ENCODE peak calls at places on chromosomes 6 and 20, in nine cellular contexts. J, F, L, B, M, E, R, Q and X are unnamed samples.

GRCh38 chr6:62150048-62150663 is 135.9 kb downstream of the KHDRBS2 start:
- DNase-seq in J (peak), F (no peak), L (no peak), B (no peak), M (no peak), E (no peak), R (no peak), Q (no peak), X (no peak)

GRCh38 chr6:105746539-105746938 is 339.6 kb upstream of the PRDM1 start:
- DNase-seq in J (peak), F (no peak), L (no peak), B (no peak), M (no peak), E (no peak), R (no peak), Q (no peak), X (no peak)

GRCh38 chr6:3294921-3295871 is 36.4 kb downstream of the PSMG4 start:
- DNase-seq in J (no peak), F (peak), L (peak), B (no peak), M (no peak), E (peak), R (peak), Q (no peak), X (no peak)

GRCh38 chr20:56245761-56246160 is 2.8 kb upstream of the MC3R start:
- DNase-seq in J (no peak), F (no peak), L (no peak), B (no peak), M (no peak), E (no peak), R (no peak), Q (no peak), X (no peak)

GRCh38 chr6:15023448-15023847 is 222.4 kb upstream of the JARID2 start:
- DNase-seq in J (no peak), F (no peak), L (no peak), B (no peak), M (no peak), E (no peak), R (no peak), Q (no peak), X (no peak)

GRCh38 chr20:58109126-58109880 is 119.2 kb downstream of the ANKRD60 start:
- DNase-seq in J (no peak), F (no peak), L (no peak), B (no peak), M (no peak), E (no peak), R (no peak), Q (no peak), X (peak)

GRCh38 chr20:5642155-5642981 is 107.8 kb upstream of the SHLD1 start:
- DNase-seq in J (no peak), F (peak), L (no peak), B (no peak), M (no peak), E (no peak), R (no peak), Q (peak), X (no peak)

GRCh38 chr20:34037121-34037520 is 43.4 kb downstream of the RALY start:
- DNase-seq in J (no peak), F (no peak), L (no peak), B (peak), M (no peak), E (no peak), R (peak), Q (no peak), X (no peak)

GRCh38 chr6:101666256-101666655 is 272.7 kb downstream of the GRIK2 start:
- DNase-seq in J (no peak), F (peak), L (no peak), B (no peak), M (no peak), E (no peak), R (no peak), Q (no peak), X (peak)

GRCh38 chr6:139970591-139970991 is 596.1 kb upstream of the CITED2 start:
- DNase-seq in J (no peak), F (no peak), L (no peak), B (no peak), M (no peak), E (no peak), R (no peak), Q (no peak), X (no peak)

GRCh38 chr6:26394289-26394688 is 7.8 kb upstream of the BTN3A1 start:
- DNase-seq in J (no peak), F (peak), L (no peak), B (no peak), M (no peak), E (no peak), R (no peak), Q (no peak), X (no peak)

GRCh38 chr6:131101911-131102680 is 33.2 kb upstream of the AKAP7 start:
- DNase-seq in J (no peak), F (no peak), L (no peak), B (no peak), M (no peak), E (no peak), R (no peak), Q (no peak), X (no peak)

GRCh38 chr20:11703119-11703518 is 214.6 kb upstream of the BTBD3 start:
- DNase-seq in J (no peak), F (no peak), L (no peak), B (no peak), M (no peak), E (no peak), R (no peak), Q (no peak), X (no peak)

GRCh38 chr6:110664933-110665332 is 150.3 kb downstream of the CDK19 start:
- DNase-seq in J (no peak), F (no peak), L (no peak), B (no peak), M (no peak), E (no peak), R (no peak), Q (no peak), X (no peak)

GRCh38 chr20:38200646-38201045 is 35.6 kb upstream of the TGM2 start:
- DNase-seq in J (no peak), F (no peak), L (no peak), B (no peak), M (no peak), E (no peak), R (no peak), Q (no peak), X (no peak)

GRCh38 chr20:38113401-38114325 is 51.4 kb downstream of the TGM2 start:
- DNase-seq in J (peak), F (no peak), L (no peak), B (no peak), M (peak), E (no peak), R (no peak), Q (no peak), X (no peak)

GRCh38 chr6:29051680-29052079 is 6.7 kb upstream of the OR2W1 start:
- DNase-seq in J (no peak), F (no peak), L (no peak), B (no peak), M (no peak), E (no peak), R (no peak), Q (no peak), X (no peak)

GRCh38 chr6:41813469-41813868 is 26.0 kb downstream of the TOMM6 start:
- DNase-seq in J (no peak), F (no peak), L (no peak), B (no peak), M (no peak), E (no peak), R (no peak), Q (no peak), X (no peak)

GRCh38 chr20:32301719-32302506 is 24.5 kb downstream of the KIF3B start:
- DNase-seq in J (no peak), F (no peak), L (no peak), B (no peak), M (no peak), E (no peak), R (no peak), Q (no peak), X (no peak)

GRCh38 chr6:1551236-1551635 is 58.5 kb upstream of the FOXC1 start:
- DNase-seq in J (no peak), F (no peak), L (no peak), B (no peak), M (no peak), E (no peak), R (no peak), Q (no peak), X (no peak)

GRCh38 chr20:53321596-53321995 is 272.0 kb downstream of the ZNF217 start:
- DNase-seq in J (no peak), F (no peak), L (no peak), B (no peak), M (no peak), E (no peak), R (no peak), Q (no peak), X (no peak)

GRCh38 chr6:707576-708236 is 14.8 kb upstream of the EXOC2 start:
- DNase-seq in J (no peak), F (no peak), L (no peak), B (no peak), M (no peak), E (no peak), R (no peak), Q (no peak), X (no peak)

GRCh38 chr6:40743226-40743625 is 156.1 kb upstream of the LRFN2 start:
- DNase-seq in J (peak), F (no peak), L (no peak), B (no peak), M (no peak), E (no peak), R (no peak), Q (no peak), X (no peak)

GRCh38 chr6:96923871-96924493 is 546 bp upstream of the KLHL32 start:
- DNase-seq in J (no peak), F (no peak), L (no peak), B (no peak), M (peak), E (no peak), R (no peak), Q (no peak), X (no peak)

GRCh38 chr6:26199057-26199772 is 112.0 kb downstream of the HFE start:
- DNase-seq in J (peak), F (peak), L (no peak), B (peak), M (no peak), E (peak), R (peak), Q (peak), X (no peak)

GRCh38 chr6:42710316-42710715 is 12.1 kb downstream of the PRPH2 start:
- DNase-seq in J (no peak), F (no peak), L (no peak), B (no peak), M (no peak), E (no peak), R (no peak), Q (no peak), X (no peak)

GRCh38 chr20:50447817-50448216 is 62.4 kb upstream of the PTPN1 start:
- DNase-seq in J (no peak), F (no peak), L (no peak), B (no peak), M (no peak), E (no peak), R (no peak), Q (no peak), X (no peak)

GRCh38 chr6:3734023-3734422 is 17.5 kb downstream of the PXDC1 start:
- DNase-seq in J (no peak), F (no peak), L (no peak), B (no peak), M (no peak), E (no peak), R (no peak), Q (no peak), X (no peak)

GRCh38 chr20:44695295-44696230 is 19.6 kb upstream of the CCN5 start:
- DNase-seq in J (no peak), F (no peak), L (no peak), B (no peak), M (no peak), E (no peak), R (no peak), Q (no peak), X (no peak)

GRCh38 chr20:44075191-44075949 is 111.6 kb downstream of the JPH2 start:
- DNase-seq in J (no peak), F (no peak), L (peak), B (no peak), M (no peak), E (no peak), R (no peak), Q (no peak), X (no peak)

GRCh38 chr6:136158398-136158797 is 91.7 kb downstream of the MTFR2 start:
- DNase-seq in J (no peak), F (peak), L (no peak), B (peak), M (no peak), E (no peak), R (peak), Q (no peak), X (no peak)

GRCh38 chr6:162538643-162539064 is 188.9 kb downstream of the PRKN start:
- DNase-seq in J (no peak), F (no peak), L (no peak), B (peak), M (no peak), E (no peak), R (no peak), Q (no peak), X (no peak)

GRCh38 chr6:29976588-29977424 is 34.5 kb downstream of the HLA-A start:
- DNase-seq in J (peak), F (peak), L (peak), B (peak), M (no peak), E (peak), R (peak), Q (peak), X (peak)

DNA sequence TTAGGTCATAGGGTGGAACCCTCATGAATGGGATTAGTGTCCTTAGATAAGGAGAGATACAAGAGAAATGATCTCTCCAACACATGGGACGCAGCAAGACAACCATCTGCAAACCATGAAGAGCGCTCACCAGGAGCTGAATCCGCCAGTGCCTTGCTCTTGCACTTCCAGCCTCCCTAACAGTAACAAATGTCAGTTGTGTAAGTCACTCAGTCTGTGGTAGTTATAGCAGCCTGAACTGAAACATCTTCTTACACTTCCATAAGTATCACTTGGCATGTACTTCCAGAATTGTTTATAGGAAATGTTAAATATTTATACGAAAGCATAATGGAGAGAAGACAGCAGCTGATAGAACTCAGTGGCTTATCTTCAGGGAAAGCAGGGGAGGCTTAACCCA is 49.4 kb downstream of the GCLC start:
- DNase-seq in J (no peak), F (no peak), L (no peak), B (no peak), M (no peak), E (no peak), R (no peak), Q (no peak), X (no peak)
- TF ChIP-seq POLR2A in J (no peak), F (no peak), L (no peak), B (no peak), M (no peak), E (no peak), R (no peak), Q (no peak), X (no peak)

DNA sequence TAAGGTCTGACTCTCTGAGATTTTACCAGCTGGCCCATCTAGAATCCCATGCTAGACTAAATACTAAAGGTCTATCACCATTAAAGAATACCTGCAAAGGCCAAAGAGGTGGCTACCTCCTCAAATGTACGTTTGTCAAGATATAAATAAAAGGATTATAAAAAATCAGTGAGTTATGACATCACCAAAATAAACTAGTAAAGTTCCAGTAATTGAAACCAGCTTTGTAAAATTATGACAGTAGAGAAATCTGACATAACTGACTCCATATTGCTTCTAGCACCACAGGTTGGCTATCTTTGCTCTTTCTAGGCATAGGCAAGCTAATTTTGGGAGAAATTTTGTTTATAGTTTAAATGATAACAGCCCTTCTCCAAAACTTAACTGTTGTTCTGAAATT is 536.3 kb downstream of the TFAP2A start:
- DNase-seq in J (no peak), F (no peak), L (no peak), B (no peak), M (no peak), E (no peak), R (no peak), Q (no peak), X (no peak)
- TF ChIP-seq POLR2A in J (no peak), F (no peak), L (no peak), B (no peak), M (no peak), E (no peak), R (no peak), Q (no peak), X (no peak)

GRCh38 chr6:32175711-32176475 is at the start of gene AGPAT1:
- DNase-seq in J (peak), F (peak), L (peak), B (peak), M (peak), E (peak), R (peak), Q (peak), X (peak)
- TF ChIP-seq POLR2A in J (peak), F (peak), L (peak), B (no peak), M (peak), E (peak), R (peak), Q (peak), X (peak)

GRCh38 chr20:407097-407952 is 774 bp upstream of the RBCK1 start:
- DNase-seq in J (peak), F (peak), L (peak), B (peak), M (peak), E (peak), R (peak), Q (peak), X (peak)
- TF ChIP-seq POLR2A in J (peak), F (peak), L (no peak), B (no peak), M (peak), E (peak), R (peak), Q (no peak), X (peak)

DNA sequence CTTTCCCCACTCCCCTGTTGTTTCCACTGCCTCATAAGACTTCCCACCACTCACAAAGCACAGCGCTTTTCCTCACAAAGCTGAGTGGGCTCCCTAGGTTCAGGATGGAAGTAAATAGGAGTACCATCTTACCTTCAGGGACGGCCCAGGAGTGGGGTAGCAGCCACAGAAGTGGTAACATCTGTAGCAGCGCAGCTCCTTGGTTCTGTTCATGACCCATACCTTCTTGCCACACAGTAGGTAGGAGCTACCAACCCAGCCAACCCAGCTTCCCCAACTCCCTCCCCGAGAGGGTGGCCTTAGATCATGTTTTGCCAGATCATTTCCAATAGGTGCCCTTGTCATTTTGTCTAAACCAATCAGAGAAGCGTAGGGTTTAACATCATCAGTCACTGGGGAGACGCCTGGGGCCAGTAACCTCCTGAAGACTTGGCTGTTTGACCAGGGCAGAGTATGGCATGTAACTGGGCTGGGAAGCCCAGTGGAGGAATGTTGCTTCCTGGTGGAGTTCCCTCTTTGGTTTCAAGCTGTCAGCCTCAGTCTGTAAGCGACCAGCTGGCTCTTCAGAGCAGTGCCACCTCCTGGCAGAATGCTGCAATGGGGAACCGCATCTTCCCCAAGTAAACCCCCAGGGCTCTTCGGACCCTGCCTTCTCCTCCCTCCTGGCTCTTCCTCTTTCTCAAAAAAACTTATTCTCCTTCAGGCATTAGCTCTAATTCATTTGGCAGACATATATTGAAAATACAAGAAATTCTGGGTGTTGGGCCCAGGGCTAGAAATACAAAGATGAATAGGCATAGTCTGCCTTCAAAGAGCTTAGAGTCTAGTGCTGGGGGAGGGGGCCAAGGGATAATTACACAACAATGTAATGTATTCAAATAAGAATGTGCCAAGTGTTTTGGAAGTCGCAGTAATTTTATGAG is at the start of gene HLA-DMA:
- DNase-seq in J (peak), F (peak), L (peak), B (peak), M (peak), E (peak), R (peak), Q (peak), X (peak)
- TF ChIP-seq POLR2A in J (no peak), F (peak), L (no peak), B (no peak), M (no peak), E (peak), R (no peak), Q (peak), X (no peak)

DNA sequence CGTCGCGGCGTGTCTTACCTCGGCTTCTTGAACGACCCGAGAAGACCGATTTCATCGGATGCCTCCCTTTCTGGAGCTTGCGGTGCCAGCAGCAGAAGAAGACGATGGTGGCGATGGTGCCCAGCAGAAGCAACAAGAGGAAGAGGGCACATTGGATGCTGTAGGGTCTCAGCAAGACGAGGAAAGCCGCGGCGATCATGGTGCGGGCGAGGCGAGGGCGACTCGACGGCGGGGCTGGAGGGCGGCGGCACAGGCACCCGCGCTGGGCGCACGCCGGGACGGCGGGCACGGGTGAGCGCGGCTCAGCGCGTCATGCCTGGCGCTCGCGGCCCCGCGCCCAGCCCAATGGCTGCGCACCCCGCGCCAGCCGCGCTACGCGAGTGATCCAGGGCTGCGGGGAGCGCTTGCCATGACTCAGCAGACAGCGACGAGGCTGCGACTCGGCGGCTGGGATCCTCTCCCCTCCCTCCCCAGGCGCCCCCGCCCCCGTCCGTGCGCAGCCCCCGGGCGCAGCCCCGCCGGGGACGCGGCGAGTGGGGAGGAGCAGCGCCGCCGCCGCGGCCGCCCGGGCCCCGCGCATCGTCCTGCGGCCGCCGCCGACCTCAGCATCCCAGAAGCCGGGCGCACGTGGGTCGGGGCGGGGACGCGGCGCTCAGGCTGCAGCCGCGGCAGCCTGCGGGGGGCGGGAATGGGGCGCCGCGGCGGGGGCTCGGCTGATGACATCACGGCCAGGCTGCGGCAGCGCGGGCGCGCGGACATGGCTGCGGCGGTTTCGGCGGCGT is at the start of gene BEND6:
- DNase-seq in J (peak), F (peak), L (no peak), B (peak), M (peak), E (peak), R (peak), Q (peak), X (peak)
- TF ChIP-seq POLR2A in J (no peak), F (no peak), L (no peak), B (no peak), M (peak), E (no peak), R (no peak), Q (no peak), X (peak)